ENCODE peak calls at places on chromosomes 13 and 19, in ten cellular contexts. N, L, J, O, V, K, Z, M, T and U are unnamed samples.

GRCh38 chr13:110307697-110308376 is 753 bp downstream of the COL4A2 start:
- DNase-seq in N (no peak), L (no peak), J (no peak), O (no peak), V (peak; percentile 70), K (peak; percentile 59), Z (no peak), M (peak; percentile 13), T (peak; percentile 36), U (no peak)

GRCh38 chr13:27006519-27007161 is 165.0 kb downstream of the USP12 start:
- DNase-seq in N (peak; percentile 42), L (peak; percentile 78), J (peak; percentile 55), O (no peak), V (peak; percentile 68), K (peak; percentile 12), Z (no peak), M (no peak), T (no peak), U (no peak)

GRCh38 chr13:42883771-42884170 is 102.4 kb downstream of the FAM216B start:
- DNase-seq in N (no peak), L (no peak), J (peak; percentile 43), O (no peak), V (peak; percentile 42), K (peak; percentile 33), Z (no peak), M (peak; percentile 61), T (peak; percentile 21), U (no peak)

GRCh38 chr13:41216160-41216559 is 21.8 kb upstream of the KBTBD7 start:
- DNase-seq in N (no peak), L (no peak), J (no peak), O (peak; percentile 16), V (no peak), K (peak; percentile 82), Z (no peak), M (no peak), T (no peak), U (no peak)

GRCh38 chr19:39270091-39270871 is 2.1 kb downstream of the IFNL2 start:
- DNase-seq in N (no peak), L (peak; percentile 37), J (no peak), O (no peak), V (no peak), K (peak; percentile 40), Z (no peak), M (no peak), T (peak; percentile 41), U (no peak)

GRCh38 chr13:72141845-72142470 is 275.0 kb upstream of the DACH1 start:
- DNase-seq in N (no peak), L (no peak), J (no peak), O (no peak), V (no peak), K (no peak), Z (no peak), M (peak; percentile 24), T (no peak), U (no peak)

GRCh38 chr19:8004001-8004400 is 1.4 kb downstream of the ELAVL1 start:
- DNase-seq in N (no peak), L (no peak), J (no peak), O (no peak), V (no peak), K (no peak), Z (no peak), M (no peak), T (no peak), U (no peak)

GRCh38 chr19:2500861-2501260 is 24.9 kb downstream of the GADD45B start:
- DNase-seq in N (no peak), L (no peak), J (peak; percentile 25), O (no peak), V (no peak), K (no peak), Z (peak; percentile 33), M (no peak), T (no peak), U (no peak)

GRCh38 chr13:45162821-45163220 is 38.0 kb downstream of the KCTD4 start:
- DNase-seq in N (no peak), L (no peak), J (no peak), O (no peak), V (no peak), K (peak; percentile 95), Z (no peak), M (no peak), T (peak; percentile 51), U (no peak)

GRCh38 chr13:48726711-48727110 is 73.0 kb downstream of the CYSLTR2 start:
- DNase-seq in N (no peak), L (no peak), J (no peak), O (no peak), V (no peak), K (no peak), Z (no peak), M (peak; percentile 33), T (no peak), U (no peak)

GRCh38 chr19:18167975-18168645 is 5.5 kb upstream of the IFI30 start:
- DNase-seq in N (peak; percentile 55), L (no peak), J (peak; percentile 61), O (no peak), V (peak; percentile 84), K (peak; percentile 16), Z (no peak), M (no peak), T (no peak), U (no peak)

GRCh38 chr19:48539503-48540096 is 12.4 kb upstream of the SULT2B1 start:
- DNase-seq in N (no peak), L (no peak), J (peak; percentile 61), O (no peak), V (no peak), K (peak; percentile 82), Z (no peak), M (no peak), T (peak; percentile 94), U (no peak)

DNA sequence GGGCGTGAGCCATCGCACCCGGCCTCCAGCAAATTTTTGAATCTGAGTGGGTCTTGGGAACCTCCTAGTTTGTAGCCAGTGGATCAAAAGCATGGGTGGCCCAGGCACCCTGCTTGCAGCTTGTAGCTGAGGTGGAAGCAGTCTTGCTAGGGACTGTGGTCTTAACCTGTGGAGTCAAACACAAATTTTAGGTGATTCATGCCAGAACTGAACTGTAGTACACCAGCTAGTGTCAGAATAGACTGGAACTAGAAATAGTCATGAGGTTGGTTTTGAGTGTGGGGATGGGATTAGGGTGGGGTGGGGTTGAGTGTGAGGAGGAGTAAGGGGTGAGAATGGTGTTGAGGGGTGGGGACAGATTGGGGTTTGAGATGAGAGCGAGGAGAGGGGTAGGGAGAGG is 5.8 kb downstream of the LIM2 start:
- DNase-seq in N (no peak), L (no peak), J (no peak), O (no peak), V (no peak), K (no peak), Z (no peak), M (no peak), T (no peak), U (no peak)
- H3K27ac ChIP-seq in N (no peak overlapping the region), L (no peak overlapping the region), J (no peak overlapping the region), O (no peak overlapping the region), V (no peak overlapping the region), K (no peak overlapping the region), Z (no peak overlapping the region), M (no peak overlapping the region), T (no peak overlapping the region), U (no peak overlapping the region)

GRCh38 chr19:45091031-45091918 is 1.7 kb upstream of the PPP1R37 start:
- DNase-seq in N (peak; percentile 99), L (peak; percentile 99), J (peak; percentile 99), O (no peak), V (peak; percentile 99), K (peak; percentile 99), Z (peak; percentile 97), M (peak; percentile 98), T (peak; percentile 100), U (peak; percentile 76)
- TF ChIP-seq POLR2A in N (peak; percentile 64), L (no peak), J (peak; percentile 67), O (no peak), V (peak; percentile 76), K (no peak), Z (no peak), M (peak; percentile 23), T (no peak), U (peak; percentile 33)

GRCh38 chr19:38219221-38219620 is 4.8 kb downstream of the DPF1 start:
- DNase-seq in N (no peak), L (no peak), J (no peak), O (no peak), V (no peak), K (no peak), Z (no peak), M (no peak), T (no peak), U (no peak)
- H3K27ac ChIP-seq in N (no peak overlapping the region), L (no peak overlapping the region), J (no peak overlapping the region), O (no peak overlapping the region), V (no peak overlapping the region), K (no peak overlapping the region), Z (no peak overlapping the region), M (no peak overlapping the region), T (no peak overlapping the region), U (no peak overlapping the region)

GRCh38 chr19:56140583-56141415 is at the start of gene ZNF444:
- DNase-seq in N (peak; percentile 99), L (peak; percentile 99), J (peak; percentile 100), O (peak; percentile 98), V (peak; percentile 98), K (peak; percentile 99), Z (peak; percentile 99), M (peak; percentile 100), T (peak; percentile 99), U (peak; percentile 100)
- TF ChIP-seq POLR2A in N (peak; percentile 81), L (peak; percentile 16), J (peak; percentile 27), O (no peak), V (no peak), K (peak; percentile 63), Z (peak; percentile 56), M (no peak), T (peak; percentile 58), U (no peak)